ENCODE peak calls at places on chromosomes 16 and 17, in five cellular contexts. X is K562, O is transverse colon, P is AG04450, C is breast epithelium. F is an unnamed sample. For H3K9me3 and H3K27me3, the result is how much of the 10 kb centered on the place peaks cover.

GRCh38 chr16:6864244-6864643 is 468.4 kb upstream of the RBFOX1 start:
- DNase-seq in X (no peak), O (no peak), P (no peak), C (no peak), F (no peak)

GRCh38 chr16:58011652-58012051 is 10.4 kb downstream of the USB1 start:
- DNase-seq in X (no peak), O (no peak), P (peak), C (no peak), F (no peak)

GRCh38 chr16:56604966-56605365 is 3.4 kb upstream of the MT2A start:
- DNase-seq in X (no peak), O (no peak), P (no peak), C (no peak), F (no peak)

GRCh38 chr17:81082177-81083073 is 47.5 kb downstream of the BAIAP2 start:
- DNase-seq in X (no peak), O (no peak), P (no peak), C (peak), F (peak)

GRCh38 chr17:36824678-36825091 is 112.6 kb upstream of the LHX1 start:
- DNase-seq in X (no peak), O (no peak), P (no peak), C (no peak), F (no peak)

GRCh38 chr16:64346080-64346479 is 775.8 kb downstream of the CDH11 start:
- DNase-seq in X (no peak), O (no peak), P (no peak), C (no peak), F (no peak)

GRCh38 chr17:78934681-78935418 is 9.7 kb upstream of the TIMP2 start:
- DNase-seq in X (no peak), O (no peak), P (no peak), C (no peak), F (no peak)

GRCh38 chr17:74052993-74053744 is 150.3 kb upstream of the RPL38 start:
- DNase-seq in X (no peak), O (no peak), P (no peak), C (no peak), F (no peak)

GRCh38 chr17:15261063-15261817 is 3.9 kb downstream of the PMP22 start:
- DNase-seq in X (no peak), O (peak), P (no peak), C (peak), F (peak)

GRCh38 chr16:53502331-53503269 is at the start of gene AKTIP:
- DNase-seq in X (peak), O (peak), P (no peak), C (peak), F (peak)

GRCh38 chr17:3792481-3792880 is 8.5 kb downstream of the ITGAE start:
- DNase-seq in X (no peak), O (no peak), P (no peak), C (no peak), F (no peak)

GRCh38 chr17:50219939-50220465 is 18.6 kb upstream of the COL1A1 start:
- DNase-seq in X (no peak), O (no peak), P (no peak), C (no peak), F (no peak)

GRCh38 chr17:57834146-57834741 is 15.6 kb downstream of the MRPS23 start:
- DNase-seq in X (no peak), O (no peak), P (no peak), C (peak), F (no peak)

GRCh38 chr16:25210758-25211157 is 6.0 kb upstream of the AQP8 start:
- DNase-seq in X (peak), O (no peak), P (peak), C (no peak), F (no peak)

GRCh38 chr17:72879877-72880276 is 212.6 kb downstream of the SLC39A11 start:
- DNase-seq in X (no peak), O (no peak), P (no peak), C (no peak), F (no peak)
- H3K9me3 ChIP-seq in X (under half), O (under half), P (under half), C (under half), F (under half)

GRCh38 chr16:49690778-49691177 is 165.1 kb downstream of the ZNF423 start:
- DNase-seq in X (no peak), O (no peak), P (no peak), C (no peak), F (no peak)
- H3K27me3 ChIP-seq in X (half or more), O (under half), P (under half), C (under half), F (under half)

DNA sequence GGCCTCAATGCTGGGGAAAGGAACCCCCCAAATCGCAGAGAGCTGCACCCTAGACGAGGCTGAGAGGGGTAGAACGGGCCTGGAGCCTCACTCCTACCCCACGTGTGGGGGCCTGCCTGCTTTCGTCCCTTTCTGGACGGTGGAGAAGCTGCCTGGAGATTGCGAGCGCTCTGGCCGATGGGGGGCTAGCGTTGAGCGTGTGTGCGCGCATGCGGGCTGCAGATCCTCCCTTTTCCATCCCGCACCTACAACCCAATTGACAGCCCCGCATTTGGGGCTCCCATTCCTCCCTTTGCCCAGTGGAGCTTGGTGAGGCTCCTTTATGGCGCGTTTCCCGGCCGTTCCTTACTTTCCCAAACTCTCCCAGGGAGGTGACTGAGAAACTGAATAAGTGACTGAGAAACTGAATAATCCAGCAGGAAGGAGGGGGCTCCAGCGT is 896 bp upstream of the ESRP2 start:
- DNase-seq in X (no peak), O (peak), P (no peak), C (no peak), F (no peak)
- H3K9me3 ChIP-seq in X (under half), O (under half), P (under half), C (under half), F (under half)

DNA sequence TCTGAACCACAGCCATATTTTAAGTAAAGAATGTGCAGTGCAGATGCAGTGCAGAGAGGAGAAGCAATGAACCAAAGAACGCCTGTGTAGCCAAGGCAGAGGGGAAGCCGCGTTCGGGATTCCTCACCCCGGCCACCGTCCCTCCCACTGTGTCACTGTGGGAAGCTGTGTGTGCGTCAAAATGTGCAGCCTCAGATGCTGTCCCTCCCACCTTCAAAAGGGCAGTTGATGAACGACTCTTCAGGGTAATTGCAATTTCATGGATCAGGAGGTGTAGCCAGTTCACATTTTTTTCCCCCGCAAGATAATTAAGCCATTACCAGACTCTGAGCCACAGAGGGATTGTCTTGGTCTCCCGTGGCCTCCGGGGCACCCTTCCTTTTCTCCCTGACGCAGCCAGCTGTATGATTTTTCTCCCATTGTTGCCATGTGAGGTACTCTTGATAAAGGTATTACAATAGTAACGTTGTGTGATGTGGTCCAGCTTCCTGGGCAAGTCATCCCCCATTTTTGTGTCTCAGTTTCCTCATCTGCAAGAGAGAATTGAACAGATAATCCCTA is 190.0 kb downstream of the FOXL1 start:
- DNase-seq in X (no peak), O (no peak), P (no peak), C (no peak), F (no peak)
- H3K27me3 ChIP-seq in X (under half), O (under half), P (under half), C (under half), F (under half)